ENCODE peak calls at places on chromosomes 11 and 22, in five cellular contexts. One of them, this sample, is unnamed.

GRCh38 chr22:25702046-25702445 is 39.9 kb upstream of the MYO18B start:
- DNase-seq in stimulated activated CD4-positive, alpha-beta T cell treated with anti-CD3 and anti-CD28 coated beads, TNF-alpha, amount 100 ng/mL, for 1 hour: no peak
- DNase-seq in posterior cingulate gyrus: no peak
- DNase-seq in Peyer's patch: no peak
- DNase-seq in brain microvascular endothelial cell: no peak
- DNase-seq in this sample: no peak

GRCh38 chr11:34791725-34792124 is 124.5 kb downstream of the APIP start:
- DNase-seq in stimulated activated CD4-positive, alpha-beta T cell treated with anti-CD3 and anti-CD28 coated beads, TNF-alpha, amount 100 ng/mL, for 1 hour: no peak
- DNase-seq in posterior cingulate gyrus: no peak
- DNase-seq in Peyer's patch: no peak
- DNase-seq in brain microvascular endothelial cell: no peak
- DNase-seq in this sample: no peak

GRCh38 chr11:102664001-102664752 is 39.0 kb upstream of the MMP20 start:
- DNase-seq in stimulated activated CD4-positive, alpha-beta T cell treated with anti-CD3 and anti-CD28 coated beads, TNF-alpha, amount 100 ng/mL, for 1 hour: no peak
- DNase-seq in posterior cingulate gyrus: no peak
- DNase-seq in Peyer's patch: no peak
- DNase-seq in brain microvascular endothelial cell: no peak
- DNase-seq in this sample: no peak

GRCh38 chr11:69101100-69101791 is 52.5 kb downstream of the TPCN2 start:
- DNase-seq in stimulated activated CD4-positive, alpha-beta T cell treated with anti-CD3 and anti-CD28 coated beads, TNF-alpha, amount 100 ng/mL, for 1 hour: peak
- DNase-seq in posterior cingulate gyrus: peak
- DNase-seq in Peyer's patch: peak
- DNase-seq in brain microvascular endothelial cell: peak
- DNase-seq in this sample: peak

GRCh38 chr11:12791245-12791644 is 117.0 kb downstream of the TEAD1 start:
- DNase-seq in stimulated activated CD4-positive, alpha-beta T cell treated with anti-CD3 and anti-CD28 coated beads, TNF-alpha, amount 100 ng/mL, for 1 hour: no peak
- DNase-seq in posterior cingulate gyrus: no peak
- DNase-seq in Peyer's patch: no peak
- DNase-seq in brain microvascular endothelial cell: no peak
- DNase-seq in this sample: no peak

GRCh38 chr11:82988936-82989627 is 82.6 kb downstream of the RAB30 start:
- DNase-seq in stimulated activated CD4-positive, alpha-beta T cell treated with anti-CD3 and anti-CD28 coated beads, TNF-alpha, amount 100 ng/mL, for 1 hour: no peak
- DNase-seq in posterior cingulate gyrus: peak
- DNase-seq in Peyer's patch: no peak
- DNase-seq in brain microvascular endothelial cell: no peak
- DNase-seq in this sample: no peak

GRCh38 chr11:86374586-86374985 is at the start of gene CCDC81:
- DNase-seq in stimulated activated CD4-positive, alpha-beta T cell treated with anti-CD3 and anti-CD28 coated beads, TNF-alpha, amount 100 ng/mL, for 1 hour: no peak
- DNase-seq in posterior cingulate gyrus: no peak
- DNase-seq in Peyer's patch: no peak
- DNase-seq in brain microvascular endothelial cell: no peak
- DNase-seq in this sample: no peak

GRCh38 chr11:104668797-104669463 is 229.3 kb downstream of the CASP12 start:
- DNase-seq in stimulated activated CD4-positive, alpha-beta T cell treated with anti-CD3 and anti-CD28 coated beads, TNF-alpha, amount 100 ng/mL, for 1 hour: no peak
- DNase-seq in posterior cingulate gyrus: no peak
- DNase-seq in Peyer's patch: no peak
- DNase-seq in brain microvascular endothelial cell: peak
- DNase-seq in this sample: no peak

GRCh38 chr11:95487391-95487790 is 256.4 kb upstream of the SESN3 start:
- DNase-seq in stimulated activated CD4-positive, alpha-beta T cell treated with anti-CD3 and anti-CD28 coated beads, TNF-alpha, amount 100 ng/mL, for 1 hour: no peak
- DNase-seq in posterior cingulate gyrus: no peak
- DNase-seq in Peyer's patch: peak
- DNase-seq in brain microvascular endothelial cell: no peak
- DNase-seq in this sample: no peak

GRCh38 chr11:75346912-75347647 is 4.4 kb downstream of the ARRB1 start:
- DNase-seq in stimulated activated CD4-positive, alpha-beta T cell treated with anti-CD3 and anti-CD28 coated beads, TNF-alpha, amount 100 ng/mL, for 1 hour: no peak
- DNase-seq in posterior cingulate gyrus: no peak
- DNase-seq in Peyer's patch: peak
- DNase-seq in brain microvascular endothelial cell: no peak
- DNase-seq in this sample: no peak

GRCh38 chr11:69848196-69848595 is 29.0 kb upstream of the FGF3 start:
- DNase-seq in stimulated activated CD4-positive, alpha-beta T cell treated with anti-CD3 and anti-CD28 coated beads, TNF-alpha, amount 100 ng/mL, for 1 hour: no peak
- DNase-seq in posterior cingulate gyrus: no peak
- DNase-seq in Peyer's patch: no peak
- DNase-seq in brain microvascular endothelial cell: peak
- DNase-seq in this sample: no peak

GRCh38 chr11:73520358-73521061 is 77.4 kb downstream of the FAM168A start:
- DNase-seq in stimulated activated CD4-positive, alpha-beta T cell treated with anti-CD3 and anti-CD28 coated beads, TNF-alpha, amount 100 ng/mL, for 1 hour: no peak
- DNase-seq in posterior cingulate gyrus: no peak
- DNase-seq in Peyer's patch: no peak
- DNase-seq in brain microvascular endothelial cell: no peak
- DNase-seq in this sample: no peak

GRCh38 chr22:42194953-42195352 is 64.3 kb upstream of the CYP2D6 start:
- DNase-seq in stimulated activated CD4-positive, alpha-beta T cell treated with anti-CD3 and anti-CD28 coated beads, TNF-alpha, amount 100 ng/mL, for 1 hour: no peak
- DNase-seq in posterior cingulate gyrus: no peak
- DNase-seq in Peyer's patch: no peak
- DNase-seq in brain microvascular endothelial cell: no peak
- DNase-seq in this sample: no peak